ENCODE peak calls at places on chromosomes 1 and 21, in seven cellular contexts. Q is CD8-positive, alpha-beta T cell; I is keratinocyte; O is Jurkat, Clone E6-1; S is GM23248; M is HL-60; Z is HFF-Myc. H is an unnamed sample.

GRCh38 chr1:2466834-2467554 is 9.1 kb upstream of the PLCH2 start:
- DNase-seq in O (no peak), Z (no peak), S (no peak), Q (no peak), I (no peak), M (no peak), H (no peak)

GRCh38 chr1:170377440-170377839 is 154.5 kb upstream of the GORAB start:
- DNase-seq in Q (no peak), M (no peak), S (no peak), I (no peak), O (no peak), Z (no peak), H (no peak)

GRCh38 chr1:37776946-37777516 is 12.1 kb upstream of the EPHA10 start:
- DNase-seq in S (no peak), O (no peak), Z (no peak), Q (no peak), M (no peak), I (no peak), H (no peak)

GRCh38 chr1:7783826-7784491 is at the start of gene PER3:
- DNase-seq in O (peak), Q (peak), M (peak), Z (peak), I (peak), S (peak), H (peak)

GRCh38 chr21:31310750-31311149 is 33.3 kb downstream of the TIAM1 start:
- DNase-seq in I (peak), Z (no peak), O (no peak), S (no peak), M (no peak), Q (no peak), H (peak)

GRCh38 chr1:61352845-61353435 is 270.6 kb downstream of the NFIA start:
- DNase-seq in Z (no peak), S (no peak), M (no peak), Q (no peak), I (no peak), O (no peak), H (no peak)

GRCh38 chr1:44409019-44409602 is 4.1 kb downstream of the RNF220 start:
- DNase-seq in Z (no peak), Q (no peak), M (no peak), S (no peak), O (no peak), I (no peak), H (no peak)

GRCh38 chr1:228923973-228924766 is 188.9 kb downstream of the RHOU start:
- DNase-seq in Q (no peak), S (no peak), O (no peak), Z (no peak), M (no peak), I (no peak), H (no peak)

GRCh38 chr21:20627594-20627993 is 370.6 kb upstream of the NCAM2 start:
- DNase-seq in M (no peak), S (no peak), Q (no peak), I (no peak), Z (no peak), O (no peak), H (no peak)

GRCh38 chr1:184943998-184944397 is 30.3 kb downstream of the NIBAN1 start:
- DNase-seq in S (no peak), Q (no peak), M (no peak), Z (no peak), O (no peak), I (no peak), H (no peak)

GRCh38 chr1:184945034-184945433 is 29.3 kb downstream of the NIBAN1 start:
- DNase-seq in I (no peak), Z (no peak), M (peak), O (no peak), S (no peak), Q (no peak), H (peak)

GRCh38 chr1:184945678-184946412 is 28.5 kb downstream of the NIBAN1 start:
- DNase-seq in O (no peak), I (no peak), Q (no peak), M (no peak), Z (no peak), S (peak), H (no peak)

GRCh38 chr1:184950209-184950608 is 24.1 kb downstream of the NIBAN1 start:
- DNase-seq in I (no peak), M (no peak), S (no peak), Q (no peak), O (no peak), Z (no peak), H (no peak)

DNA sequence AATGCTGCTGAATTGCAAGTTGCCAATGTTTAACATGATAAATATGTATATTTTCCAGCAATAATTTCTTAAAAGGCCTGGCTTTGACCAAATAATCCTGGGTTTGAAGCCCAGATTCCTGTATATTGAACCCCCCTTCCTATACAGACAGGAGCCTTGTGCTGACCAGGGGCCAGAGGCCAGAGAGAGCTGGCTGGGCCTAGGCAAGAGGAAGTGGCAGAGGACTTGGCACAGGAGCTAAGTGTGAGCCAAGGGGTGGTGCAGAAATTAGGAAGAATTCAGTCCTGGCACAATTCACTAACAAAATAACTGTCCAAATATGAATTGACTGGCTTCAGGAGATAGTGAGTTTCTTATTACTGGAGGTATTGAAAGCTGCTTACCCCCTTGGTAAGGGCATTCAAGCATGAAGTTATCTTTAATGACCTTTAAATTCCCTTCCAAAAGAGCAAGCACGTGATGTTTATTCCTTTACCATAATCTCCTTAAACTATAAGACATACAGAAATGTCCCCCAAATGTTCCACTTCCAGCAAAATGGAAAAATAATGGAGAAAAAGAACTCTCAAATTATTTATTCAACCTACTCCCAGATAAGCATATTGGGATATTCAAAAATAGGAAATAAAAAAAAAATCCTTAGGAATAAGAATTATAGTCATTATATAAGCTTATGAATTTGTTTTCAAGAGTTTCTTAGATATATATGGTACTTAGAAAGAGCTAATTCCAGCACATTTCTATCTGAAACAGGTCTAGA is 26.6 kb downstream of the NIBAN1 start:
- DNase-seq in O (no peak), M (no peak), Z (no peak), S (no peak), Q (no peak), I (no peak), H (no peak)
- H3K4me3 ChIP-seq in O (no peak), M (no peak), Z (no peak), S (no peak), Q (no peak), I (no peak), H (no peak)

GRCh38 chr1:96969656-96970163 is 248.1 kb downstream of the PTBP2 start:
- DNase-seq in M (no peak), Q (no peak), S (no peak), Z (no peak), O (no peak), I (no peak), H (no peak)

GRCh38 chr1:96971439-96971838 is 249.9 kb downstream of the PTBP2 start:
- DNase-seq in M (no peak), Z (no peak), S (no peak), O (no peak), I (no peak), Q (no peak), H (no peak)

GRCh38 chr1:96971849-96972602 is 250.4 kb downstream of the PTBP2 start:
- DNase-seq in M (no peak), I (no peak), S (no peak), Z (no peak), Q (no peak), O (no peak), H (no peak)

GRCh38 chr1:96968582-96969378 is 247.2 kb downstream of the PTBP2 start:
- DNase-seq in Z (no peak), O (no peak), Q (no peak), S (peak), M (no peak), I (no peak), H (no peak)

GRCh38 chr1:96973605-96974004 is 252.0 kb downstream of the PTBP2 start:
- DNase-seq in Q (no peak), I (peak), Z (peak), O (no peak), M (no peak), S (no peak), H (peak)
- H3K4me3 ChIP-seq in Q (no peak), I (no peak), Z (no peak), O (no peak), M (no peak), S (no peak), H (no peak)

GRCh38 chr1:204102029-204102611 is 29.2 kb downstream of the SOX13 start:
- DNase-seq in M (no peak), S (no peak), O (peak), I (no peak), Z (no peak), Q (no peak), H (no peak)
- H3K4me3 ChIP-seq in M (no peak), S (no peak), O (no peak), I (no peak), Z (no peak), Q (no peak), H (no peak)

GRCh38 chr1:109240158-109241152 is 8.9 kb upstream of the CELSR2 start:
- DNase-seq in Q (no peak), M (peak), O (no peak), Z (peak), S (peak), I (peak), H (peak)
- H3K4me3 ChIP-seq in Q (no peak), M (no peak), O (no peak), Z (no peak), S (peak), I (no peak), H (no peak)

GRCh38 chr1:46575778-46576177 is 24.3 kb upstream of the KNCN start:
- DNase-seq in I (no peak), Z (no peak), M (no peak), S (no peak), Q (no peak), O (no peak), H (no peak)
- H3K4me3 ChIP-seq in I (no peak), Z (no peak), M (no peak), S (no peak), Q (no peak), O (no peak), H (no peak)

H was measured in mammary epithelial cell.